ENCODE peak calls at places on chromosomes 16 and 17, in eight cellular contexts. P is endothelial cell of umbilical vein, M is H1, W is GM23338, N is HCT116, K is HepG2, D is GM12878, R is K562. Y is an unnamed sample.

GRCh38 chr17:2481760-2482159 is 29.9 kb downstream of the METTL16 start:
- DNase-seq in P (no peak), M (no peak), W (no peak), N (no peak), K (no peak), D (no peak), R (no peak), Y (no peak)

GRCh38 chr16:89641719-89642187 is 15.8 kb downstream of the CHMP1A start:
- DNase-seq in P (no peak), M (no peak), W (peak; percentile 66), N (no peak), K (no peak), D (no peak), R (no peak), Y (no peak)

GRCh38 chr16:86073763-86074493 is 175.0 kb downstream of the IRF8 start:
- DNase-seq in P (no peak), M (no peak), W (no peak), N (no peak), K (no peak), D (no peak), R (no peak), Y (no peak)

GRCh38 chr17:56125830-56126819 is 27.1 kb upstream of the ANKFN1 start:
- DNase-seq in P (peak; percentile 56), M (no peak), W (peak; percentile 76), N (peak; percentile 52), K (peak; percentile 27), D (no peak), R (peak; percentile 37), Y (peak; percentile 14)

GRCh38 chr16:85443531-85443930 is 169.6 kb upstream of the GSE1 start:
- DNase-seq in P (no peak), M (no peak), W (no peak), N (no peak), K (no peak), D (no peak), R (no peak), Y (no peak)

GRCh38 chr16:57029161-57030160 is 40.1 kb downstream of the NLRC5 start:
- DNase-seq in P (no peak), M (no peak), W (no peak), N (no peak), K (no peak), D (no peak), R (no peak), Y (no peak)

GRCh38 chr16:27611340-27611739 is 61.4 kb downstream of the KATNIP start:
- DNase-seq in P (no peak), M (no peak), W (no peak), N (no peak), K (no peak), D (no peak), R (no peak), Y (no peak)

GRCh38 chr17:42179335-42179734 is 1.6 kb downstream of the KCNH4 start:
- DNase-seq in P (no peak), M (no peak), W (no peak), N (no peak), K (no peak), D (no peak), R (no peak), Y (no peak)

GRCh38 chr16:19486744-19487325 is 35.1 kb downstream of the GDE1 start:
- DNase-seq in P (no peak), M (no peak), W (no peak), N (no peak), K (no peak), D (no peak), R (peak; percentile 14), Y (no peak)

GRCh38 chr17:12959441-12959840 is 58.4 kb downstream of the ELAC2 start:
- DNase-seq in P (no peak), M (no peak), W (no peak), N (no peak), K (no peak), D (no peak), R (no peak), Y (no peak)

GRCh38 chr17:31511176-31511540 is 119.7 kb downstream of the RAB11FIP4 start:
- DNase-seq in P (peak; percentile 18), M (no peak), W (no peak), N (no peak), K (no peak), D (no peak), R (no peak), Y (no peak)

GRCh38 chr16:56667581-56668571 is at the start of gene MT1G:
- DNase-seq in P (no peak), M (no peak), W (peak; percentile 58), N (no peak), K (peak; percentile 57), D (no peak), R (no peak), Y (no peak)

GRCh38 chr17:43024407-43025289 is at the start of gene RND2:
- DNase-seq in P (peak; percentile 93), M (peak; percentile 93), W (peak; percentile 98), N (peak; percentile 91), K (peak; percentile 91), D (peak; percentile 40), R (peak; percentile 98), Y (peak; percentile 63)

GRCh38 chr17:16818821-16819683 is 129.0 kb downstream of the CCDC144A start:
- DNase-seq in P (no peak), M (no peak), W (no peak), N (no peak), K (no peak), D (no peak), R (peak; percentile 34), Y (no peak)

DNA sequence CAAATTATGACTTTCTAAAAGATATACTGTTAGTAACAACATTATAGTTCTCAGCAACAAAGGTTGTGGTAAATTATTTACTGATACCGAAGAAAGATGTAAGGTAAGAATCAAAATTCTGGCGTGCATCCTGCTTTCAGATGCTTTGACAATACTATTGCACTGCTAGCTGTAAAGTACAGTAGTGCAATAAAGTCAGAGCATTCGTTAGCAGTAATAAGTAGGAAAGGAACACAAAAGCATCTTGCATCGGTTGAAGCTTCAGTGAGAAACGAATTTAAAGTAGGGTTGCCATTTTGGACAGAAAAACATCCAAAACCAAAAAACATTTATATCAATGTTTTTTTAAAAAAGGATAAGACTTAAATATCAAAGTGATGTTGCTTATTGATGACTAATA is 4.0 kb downstream of the SKA2 start:
- DNase-seq in P (no peak), M (no peak), W (no peak), N (no peak), K (no peak), D (no peak), R (no peak), Y (no peak)
- TF ChIP-seq EZH2 in P (no peak), M (no peak), W (no peak), N (no peak), K (no peak), D (no peak), R (no peak), Y (no peak)

DNA sequence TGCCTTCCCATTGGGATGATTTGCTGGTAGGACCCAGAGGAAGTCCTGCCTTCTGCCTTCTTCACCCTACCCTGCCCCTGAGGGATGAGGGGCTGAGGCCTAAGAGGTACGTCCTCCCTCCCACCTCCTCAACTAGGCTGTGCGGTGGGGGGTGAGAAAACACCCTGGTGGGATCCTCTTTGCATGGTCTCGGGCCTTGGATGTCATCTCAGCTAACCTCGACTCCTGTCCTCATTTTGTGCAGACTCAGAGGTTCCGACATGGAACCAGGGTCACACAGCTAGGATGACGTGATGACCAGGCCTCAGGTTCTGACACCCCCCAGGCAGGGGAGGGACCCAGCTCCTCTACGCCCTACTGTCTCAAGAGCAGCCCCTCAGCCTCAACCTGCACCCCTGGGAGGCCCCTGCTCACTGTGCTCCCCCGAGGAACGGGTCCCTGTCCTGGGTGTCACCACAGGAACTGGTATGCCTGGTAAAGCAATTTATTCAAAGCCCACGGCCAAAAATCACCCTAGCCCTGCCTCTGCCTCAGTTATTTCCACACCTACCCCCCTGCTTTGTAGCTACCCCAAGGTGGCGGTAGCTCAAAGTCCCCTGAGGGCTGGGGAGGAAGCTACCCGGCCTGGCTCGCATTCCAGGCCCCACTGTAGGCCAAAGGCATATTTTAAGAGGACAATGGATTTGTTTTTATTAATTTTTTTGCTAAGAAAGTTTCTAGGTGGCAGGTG is 17.5 kb downstream of the UNC13D start:
- DNase-seq in P (no peak), M (no peak), W (no peak), N (no peak), K (peak; percentile 48), D (no peak), R (no peak), Y (no peak)
- H3K4me3 ChIP-seq in P (no peak overlapping the region), M (no peak overlapping the region), W (peak overlapping the region; percentile 52), N (no peak overlapping the region), K (no peak overlapping the region), D (no peak overlapping the region), R (no peak overlapping the region), Y (no peak overlapping the region)

DNA sequence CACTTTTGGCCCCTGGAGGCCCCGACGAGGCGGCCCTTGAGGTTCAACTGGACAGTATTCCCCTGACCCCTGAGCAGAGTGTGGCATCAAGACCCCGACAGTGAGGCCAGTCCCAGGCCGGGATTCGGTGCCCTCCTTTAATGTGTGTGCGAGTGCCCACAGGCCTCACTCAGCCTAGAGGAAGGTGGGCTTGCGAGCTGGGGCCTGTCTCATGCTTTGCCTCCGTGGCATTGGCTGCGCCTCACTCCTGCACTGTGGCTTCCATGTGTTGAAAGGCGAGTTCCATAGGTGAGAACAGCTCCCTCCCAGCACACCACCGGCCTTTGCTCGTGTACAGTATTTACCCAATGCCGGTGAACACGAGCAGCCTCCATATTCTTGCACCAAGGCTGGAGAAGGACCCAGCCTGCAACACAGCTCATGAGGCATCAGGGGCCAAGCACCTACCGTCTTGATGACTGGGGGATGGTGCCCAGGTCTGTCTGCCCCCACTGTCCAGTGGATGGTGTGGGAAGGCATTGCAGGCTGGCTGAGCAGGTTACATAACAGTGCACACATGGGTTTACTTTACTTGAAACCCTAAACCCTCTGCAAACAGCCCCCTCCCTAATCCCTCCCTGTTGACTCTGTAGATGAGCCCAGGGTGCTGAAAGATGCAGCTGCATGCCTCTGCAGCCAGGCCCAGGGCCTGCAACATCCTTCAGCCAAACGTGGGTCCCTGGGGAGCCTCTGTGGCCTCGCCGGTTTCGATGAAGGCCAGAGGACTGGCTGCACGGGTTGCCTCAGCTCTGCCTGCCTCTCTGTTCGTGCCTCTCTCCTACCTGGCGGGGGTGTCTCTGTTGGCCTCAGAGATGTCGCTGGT is 94.8 kb downstream of the METRNL start:
- DNase-seq in P (no peak), M (no peak), W (no peak), N (no peak), K (peak; percentile 90), D (no peak), R (no peak), Y (no peak)
- TF ChIP-seq POLR2AphosphoS5 in P (no peak), M (no peak), W (no peak), N (no peak), K (no peak), D (no peak), R (no peak), Y (no peak)

DNA sequence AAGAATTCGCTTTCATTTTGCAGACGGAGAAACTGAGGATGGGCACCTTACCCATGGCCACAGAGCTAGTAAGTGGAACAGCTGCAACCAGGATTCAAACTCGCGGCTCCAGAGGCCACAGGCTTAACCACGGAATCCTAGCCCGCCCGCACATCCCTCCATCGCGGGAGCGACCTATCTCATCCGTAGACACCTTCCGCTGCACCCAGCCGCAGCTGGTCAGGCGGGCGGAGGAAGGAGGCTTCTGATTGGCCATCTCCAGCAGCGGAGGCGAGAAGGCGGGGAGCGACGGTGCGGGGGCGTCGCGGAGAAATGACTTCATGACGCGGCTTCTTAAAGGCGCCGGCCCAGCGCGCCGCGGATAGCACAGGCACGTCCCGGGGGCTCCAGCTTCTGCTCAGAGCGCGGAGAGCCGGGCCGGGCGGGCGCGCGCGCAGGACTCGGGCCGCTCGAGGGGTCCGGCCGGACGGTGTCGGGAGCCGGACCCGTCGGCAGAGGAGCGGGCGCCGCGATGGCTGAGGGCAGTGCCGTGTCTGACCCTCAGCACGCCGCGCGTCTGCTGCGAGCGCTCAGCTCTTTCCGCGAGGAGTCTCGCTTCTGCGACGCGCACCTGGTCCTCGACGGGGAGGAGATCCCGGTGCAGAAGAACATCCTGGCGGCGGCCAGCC is at the start of gene GAN:
- DNase-seq in P (peak; percentile 98), M (peak; percentile 83), W (peak; percentile 99), N (peak; percentile 94), K (peak; percentile 95), D (peak; percentile 82), R (peak; percentile 99), Y (peak; percentile 32)
- TF ChIP-seq EZH2 in P (no peak), M (no peak), W (no peak), N (no peak), K (no peak), D (no peak), R (no peak), Y (no peak)